ENCODE peak calls at places on chromosomes 3 and 15, in four cellular contexts. Y is A549, I is breast epithelium, T is OCI-LY7. O is an unnamed sample. For H3K4me1, the result is how much of the 10 kb centered on the place peaks cover.

GRCh38 chr3:72494076-72495000 is 353.9 kb downstream of the SHQ1 start:
- DNase-seq in T (no peak), Y (no peak), I (no peak), O (no peak)

GRCh38 chr3:60932669-60933068 is 318.6 kb downstream of the FHIT start:
- DNase-seq in I (no peak), T (no peak), Y (no peak), O (no peak)

GRCh38 chr3:51547274-51547673 is 8.8 kb downstream of the RAD54L2 start:
- DNase-seq in I (no peak), T (no peak), Y (no peak), O (no peak)

GRCh38 chr3:127438951-127439350 is 151.1 kb upstream of the PRR20G start:
- DNase-seq in Y (no peak), I (no peak), T (no peak), O (peak)

GRCh38 chr3:3068358-3068881 is 41.8 kb downstream of the IL5RA start:
- DNase-seq in I (no peak), T (no peak), Y (no peak), O (no peak)

GRCh38 chr3:140022061-140022781 is 87.2 kb downstream of the CLSTN2 start:
- DNase-seq in I (peak), Y (no peak), T (no peak), O (no peak)

GRCh38 chr3:50302095-50303037 is 1.0 kb downstream of the HYAL1 start:
- DNase-seq in T (no peak), I (no peak), Y (no peak), O (peak)

GRCh38 chr3:101962055-101962454 is 112.7 kb downstream of the NFKBIZ start:
- DNase-seq in Y (no peak), T (no peak), I (no peak), O (no peak)

GRCh38 chr3:170021083-170021482 is 16.7 kb upstream of the GPR160 start:
- DNase-seq in T (peak), Y (no peak), I (no peak), O (no peak)

GRCh38 chr3:170911051-170911450 is 2.6 kb upstream of the EIF5A2 start:
- DNase-seq in Y (no peak), I (no peak), T (no peak), O (no peak)

GRCh38 chr3:191792580-191792979 is 331.6 kb downstream of the PYDC2 start:
- DNase-seq in T (no peak), I (no peak), Y (no peak), O (no peak)

GRCh38 chr15:44716983-44717602 is 5.8 kb downstream of the B2M start:
- DNase-seq in T (no peak), Y (no peak), I (no peak), O (no peak)

GRCh38 chr3:24829632-24830229 is 335.1 kb upstream of the THRB start:
- DNase-seq in I (no peak), T (no peak), Y (peak), O (peak)

GRCh38 chr3:81395739-81396138 is 365.7 kb downstream of the GBE1 start:
- DNase-seq in Y (peak), I (no peak), T (no peak), O (peak)

GRCh38 chr15:77870195-77871065 is 207.1 kb downstream of the TBC1D2B start:
- DNase-seq in T (peak), Y (peak), I (peak), O (peak)

GRCh38 chr3:50433954-50434353 is 69.5 kb downstream of the CACNA2D2 start:
- DNase-seq in I (no peak), Y (no peak), T (no peak), O (no peak)

GRCh38 chr15:101091080-101092017 is 160.5 kb downstream of the CHSY1 start:
- DNase-seq in Y (no peak), T (no peak), I (no peak), O (peak)

GRCh38 chr15:100602822-100603393 is 519 bp downstream of the ASB7 start:
- DNase-seq in T (peak), I (peak), Y (peak), O (peak)

GRCh38 chr3:52167240-52167639 is 13.0 kb upstream of the POC1A start:
- DNase-seq in Y (no peak), I (no peak), T (no peak), O (peak)

GRCh38 chr3:135023985-135024658 is 229.1 kb downstream of the EPHB1 start:
- DNase-seq in T (no peak), I (no peak), Y (no peak), O (peak)

GRCh38 chr3:143146875-143147274 is 27.3 kb downstream of the CHST2 start:
- DNase-seq in I (no peak), T (no peak), Y (no peak), O (no peak)

GRCh38 chr15:52790166-52790708 is at the start of gene ONECUT1:
- DNase-seq in I (no peak), T (peak), Y (peak), O (peak)

GRCh38 chr3:146161725-146162047 is 702 bp upstream of the PLOD2 start:
- DNase-seq in Y (peak), I (no peak), T (no peak), O (no peak)

GRCh38 chr15:83926116-83926515 is 272.2 kb downstream of the ADAMTSL3 start:
- DNase-seq in I (no peak), Y (no peak), T (no peak), O (no peak)

GRCh38 chr3:30500666-30501399 is 105.6 kb upstream of the TGFBR2 start:
- DNase-seq in I (no peak), T (no peak), Y (no peak), O (no peak)

GRCh38 chr15:76799760-76800159 is 105.4 kb downstream of the SCAPER start:
- DNase-seq in Y (peak), T (no peak), I (no peak), O (no peak)

GRCh38 chr3:157333551-157333991 is 103.1 kb upstream of the PTX3 start:
- DNase-seq in T (no peak), I (no peak), Y (no peak), O (no peak)

GRCh38 chr15:77419050-77419835 is 661 bp downstream of the PEAK1 start:
- DNase-seq in Y (peak), T (no peak), I (no peak), O (peak)

GRCh38 chr3:100968908-100969556 is 24.2 kb downstream of the ABI3BP start:
- DNase-seq in I (no peak), T (no peak), Y (no peak), O (no peak)

GRCh38 chr15:70632981-70633380 is 130.4 kb downstream of the UACA start:
- DNase-seq in Y (no peak), I (no peak), T (no peak), O (no peak)

GRCh38 chr15:61997786-61998185 is 62.5 kb downstream of the VPS13C start:
- DNase-seq in I (no peak), Y (no peak), T (no peak), O (no peak)

GRCh38 chr3:45817788-45818523 is 21.6 kb upstream of the SLC6A20 start:
- DNase-seq in I (no peak), T (no peak), Y (peak), O (no peak)

GRCh38 chr3:132245547-132245946 is 71.7 kb upstream of the ACP3 start:
- DNase-seq in I (no peak), T (no peak), Y (no peak), O (no peak)

GRCh38 chr3:178494376-178494775 is 41.9 kb upstream of the KCNMB2 start:
- DNase-seq in I (no peak), Y (no peak), T (no peak), O (no peak)

DNA sequence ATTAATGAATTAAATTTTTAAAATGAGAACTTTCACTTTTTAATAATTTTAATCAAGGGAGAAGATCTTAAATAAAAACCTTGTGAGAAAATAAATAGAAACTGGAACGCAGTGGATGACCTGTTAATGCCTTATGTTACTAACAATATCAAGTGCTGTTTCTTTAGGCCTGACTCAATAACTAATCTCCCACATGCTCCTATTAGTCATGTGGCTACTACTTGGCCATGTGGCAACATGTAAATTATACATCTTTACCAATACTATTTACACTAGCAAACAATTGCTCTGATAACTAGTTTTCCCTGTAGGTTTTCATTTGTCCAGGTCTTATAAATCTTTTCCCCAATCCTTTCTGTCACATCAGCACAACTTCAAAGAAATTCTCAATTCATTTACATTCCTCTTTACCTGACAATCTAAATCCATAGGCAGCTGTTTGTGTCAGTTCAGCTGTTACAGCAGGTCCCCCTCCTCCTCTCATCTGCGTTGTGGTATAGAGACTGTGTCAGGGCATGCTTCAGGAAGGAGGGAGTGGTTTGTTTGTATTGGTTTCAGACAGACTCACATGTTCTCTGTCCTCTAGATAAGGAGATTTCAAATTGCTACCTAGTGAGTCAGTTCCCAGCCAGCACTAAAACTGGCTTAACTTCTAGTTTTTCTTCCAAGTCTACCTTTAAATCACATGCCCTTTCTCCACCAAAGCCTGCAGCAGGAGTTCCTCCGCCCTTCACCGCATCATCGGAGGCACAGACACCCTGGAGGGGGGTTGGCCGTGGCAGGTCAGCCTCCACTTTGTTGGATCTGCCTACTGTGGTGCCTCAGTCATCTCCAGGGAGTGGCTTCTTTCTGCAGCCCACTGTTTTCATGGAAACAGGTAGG is 11.3 kb upstream of the C3orf52 start:
- DNase-seq in I (no peak), Y (peak), T (no peak), O (peak)
- H3K4me3 ChIP-seq in I (no peak), Y (peak), T (no peak), O (peak)

GRCh38 chr3:58624550-58624949 is 42.0 kb downstream of the FAM3D start:
- DNase-seq in I (no peak), Y (no peak), T (no peak), O (no peak)
- H3K4me1 ChIP-seq in I (under half), Y (under half), T (under half), O (under half)

DNA sequence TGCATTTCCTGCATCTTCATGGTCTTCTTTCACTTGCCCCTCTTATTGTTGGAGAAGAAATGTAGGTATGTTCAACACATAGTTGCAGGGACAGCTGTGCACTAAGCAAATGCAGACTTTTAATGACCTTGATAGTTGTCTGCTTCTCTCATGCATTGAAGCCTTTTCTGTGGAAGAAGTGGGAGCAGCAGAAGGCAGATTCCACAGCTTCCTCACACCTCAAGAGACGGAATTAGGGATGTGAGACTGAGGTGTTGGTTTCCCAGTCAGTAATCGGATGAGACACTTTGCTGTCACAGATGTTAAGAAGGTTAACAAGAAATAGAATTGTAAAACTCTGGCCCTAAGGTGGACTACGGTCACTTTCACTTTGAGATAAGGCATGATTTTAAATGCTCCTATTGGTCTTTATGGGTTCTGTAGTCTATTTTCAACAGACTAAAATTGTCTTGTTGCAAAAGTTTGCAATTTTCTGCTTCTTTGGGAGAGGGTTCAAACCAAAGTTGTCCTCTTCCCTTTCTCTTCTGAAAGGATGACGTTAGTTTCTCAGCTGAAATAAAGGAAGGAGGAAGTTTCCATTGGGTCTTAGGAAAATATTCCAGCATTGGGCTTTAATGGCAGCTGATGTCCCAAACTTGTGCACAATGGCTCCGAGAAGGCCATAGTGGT is 117.4 kb downstream of the LPP start:
- DNase-seq in T (no peak), Y (no peak), I (no peak), O (no peak)
- H3K27ac ChIP-seq in T (no peak), Y (peak), I (peak), O (peak)

GRCh38 chr15:41797194-41797593 is 22.9 kb downstream of the MAPKBP1 start:
- DNase-seq in T (no peak), I (no peak), Y (no peak), O (no peak)

GRCh38 chr15:41795996-41796395 is 21.7 kb downstream of the MAPKBP1 start:
- DNase-seq in T (no peak), Y (no peak), I (no peak), O (no peak)

GRCh38 chr15:41798607-41799487 is 24.6 kb downstream of the MAPKBP1 start:
- DNase-seq in Y (no peak), T (no peak), I (no peak), O (no peak)

GRCh38 chr15:41794081-41794480 is 19.8 kb downstream of the MAPKBP1 start:
- DNase-seq in T (no peak), I (no peak), Y (no peak), O (no peak)

GRCh38 chr15:41796457-41796856 is 22.2 kb downstream of the MAPKBP1 start:
- DNase-seq in Y (no peak), T (no peak), I (no peak), O (no peak)
- H3K4me3 ChIP-seq in Y (no peak), T (no peak), I (peak), O (no peak)

GRCh38 chr15:85412956-85413854 is 32.8 kb downstream of the AKAP13 start:
- DNase-seq in I (no peak), Y (peak), T (peak), O (peak)

GRCh38 chr15:85415779-85416178 is 35.4 kb downstream of the AKAP13 start:
- DNase-seq in Y (peak), T (no peak), I (no peak), O (no peak)

GRCh38 chr15:85414495-85414894 is 34.1 kb downstream of the AKAP13 start:
- DNase-seq in I (no peak), T (no peak), Y (peak), O (no peak)

GRCh38 chr15:85414991-85415390 is 34.6 kb downstream of the AKAP13 start:
- DNase-seq in I (no peak), T (no peak), Y (no peak), O (no peak)

DNA sequence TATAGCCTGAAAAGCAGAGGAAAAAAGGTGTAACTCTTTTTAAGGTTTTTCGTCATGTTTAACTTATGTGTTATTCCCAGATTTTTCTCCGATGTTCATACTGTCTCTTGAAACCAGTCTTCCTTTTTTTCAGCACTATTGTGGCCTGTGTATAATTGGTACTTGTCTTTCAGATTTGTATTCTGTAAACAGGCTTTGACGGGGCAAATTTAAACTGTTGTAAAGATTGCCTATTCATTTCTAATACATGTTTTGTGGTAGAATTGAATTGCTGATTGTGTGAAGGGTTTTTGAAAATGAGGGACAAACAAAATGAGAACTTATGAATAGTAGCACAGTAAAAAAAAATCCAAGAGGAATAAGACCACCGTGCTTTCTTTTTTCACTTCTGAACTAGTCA is 33.6 kb downstream of the AKAP13 start:
- DNase-seq in T (no peak), Y (no peak), I (no peak), O (no peak)
- H3K4me1 ChIP-seq in T (half or more), Y (half or more), I (under half), O (under half)

DNA sequence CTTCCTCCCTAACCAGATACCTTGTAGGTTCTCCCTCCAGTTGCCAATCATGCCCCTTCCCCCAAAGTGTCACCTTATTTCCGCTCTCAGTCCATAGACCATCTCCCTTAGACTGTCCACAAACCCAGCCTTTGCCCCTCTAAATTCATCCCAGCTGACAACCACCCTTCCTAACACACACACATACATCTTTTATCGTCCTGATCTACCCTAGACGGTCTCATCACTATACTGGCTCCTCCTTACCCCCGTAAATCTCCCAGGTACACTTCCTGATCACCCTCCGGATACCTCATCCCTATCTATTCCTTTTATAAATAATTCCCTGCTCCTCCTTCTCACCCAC is 828 bp downstream of the THOC7 start:
- DNase-seq in Y (no peak), T (peak), I (no peak), O (peak)
- H3K27ac ChIP-seq in Y (peak), T (peak), I (peak), O (no peak)

GRCh38 chr15:60391722-60392340 is 6.0 kb downstream of the ANXA2 start:
- DNase-seq in Y (no peak), I (no peak), T (no peak), O (peak)

GRCh38 chr15:60392601-60392985 is 5.2 kb downstream of the ANXA2 start:
- DNase-seq in T (no peak), I (no peak), Y (peak), O (peak)

GRCh38 chr15:60390931-60391501 is 6.8 kb downstream of the ANXA2 start:
- DNase-seq in Y (peak), I (no peak), T (no peak), O (peak)

GRCh38 chr15:60389261-60390077 is 8.3 kb downstream of the ANXA2 start:
- DNase-seq in T (no peak), I (no peak), Y (no peak), O (peak)

GRCh38 chr15:60390231-60390630 is 7.6 kb downstream of the ANXA2 start:
- DNase-seq in I (no peak), Y (no peak), T (no peak), O (peak)
- H3K4me3 ChIP-seq in I (peak), Y (peak), T (no peak), O (peak)

O was measured in endodermal cell.